ENCODE peak calls at places on chromosome X, in seven cellular contexts. K is NCI-H1105 treated with DMSO at 0.1 percent for 48 hours; S is endothelial cell; E is NCI-H774; L is tibial artery; C is mucosa of descending colon; O is effector memory CD8-positive, alpha-beta T cell. Q is an unnamed sample.

GRCh38 chrX:139738581-139738980 is 30.6 kb upstream of the MCF2 start:
- DNase-seq in K (no peak), S (no peak), E (no peak), L (no peak), C (no peak), O (no peak), Q (no peak)

GRCh38 chrX:21972721-21973120 is 32.2 kb downstream of the SMS start:
- DNase-seq in K (no peak), S (no peak), E (no peak), L (no peak), C (no peak), O (peak), Q (no peak)

GRCh38 chrX:148695362-148695761 is 194.9 kb downstream of the AFF2 start:
- DNase-seq in K (peak), S (no peak), E (no peak), L (no peak), C (no peak), O (no peak), Q (no peak)

GRCh38 chrX:115898382-115899001 is 272.1 kb upstream of the AGTR2 start:
- DNase-seq in K (no peak), S (peak), E (peak), L (no peak), C (no peak), O (no peak), Q (no peak)

GRCh38 chrX:140709421-140709846 is at the start of gene LINC00632:
- DNase-seq in K (peak), S (no peak), E (no peak), L (no peak), C (no peak), O (no peak), Q (no peak)

GRCh38 chrX:2451456-2452316 is 49.1 kb downstream of the DHRSX start:
- DNase-seq in K (no peak), S (no peak), E (no peak), L (peak), C (no peak), O (no peak), Q (no peak)

GRCh38 chrX:39766882-39767281 is 330.9 kb downstream of the BCOR start:
- DNase-seq in K (no peak), S (no peak), E (no peak), L (peak), C (no peak), O (no peak), Q (no peak)

GRCh38 chrX:149286940-149287349 is 218.2 kb downstream of the IDS start:
- DNase-seq in K (peak), S (peak), E (peak), L (no peak), C (no peak), O (peak), Q (no peak)

GRCh38 chrX:24285082-24285481 is 28.8 kb downstream of the SUPT20HL2 start:
- DNase-seq in K (no peak), S (no peak), E (no peak), L (no peak), C (no peak), O (no peak), Q (no peak)

Q was measured in right atrium auricular region.